ENCODE peak calls at places on chromosomes 1 and 21, in eight cellular contexts. J, B, P, Z, W, L, C and S are unnamed samples.

GRCh38 chr1:101111461-101111860 is 85.9 kb upstream of the DPH5 start:
- DNase-seq in J (no peak), B (no peak), P (no peak), Z (no peak), W (no peak), L (no peak), C (no peak), S (no peak)

GRCh38 chr1:15640667-15641066 is 23.4 kb downstream of the DDI2 start:
- DNase-seq in J (no peak), B (no peak), P (no peak), Z (no peak), W (no peak), L (no peak), C (no peak), S (no peak)

GRCh38 chr1:173478099-173478555 is 992 bp downstream of the PRDX6 start:
- DNase-seq in J (peak; percentile 48), B (peak; percentile 82), P (peak; percentile 70), Z (peak; percentile 58), W (peak; percentile 67), L (peak; percentile 71), C (no peak), S (peak; percentile 77)

GRCh38 chr1:12485231-12486172 is 132.5 kb downstream of the DHRS3 start:
- DNase-seq in J (no peak), B (peak; percentile 23), P (no peak), Z (no peak), W (no peak), L (no peak), C (no peak), S (peak; percentile 69)

GRCh38 chr1:229836324-229836723 is 210.3 kb downstream of the URB2 start:
- DNase-seq in J (no peak), B (no peak), P (no peak), Z (no peak), W (no peak), L (no peak), C (no peak), S (no peak)

GRCh38 chr1:36387141-36387949 is 1.6 kb upstream of the STK40 start:
- DNase-seq in J (peak; percentile 81), B (peak; percentile 76), P (no peak), Z (no peak), W (no peak), L (peak; percentile 75), C (no peak), S (peak; percentile 80)

GRCh38 chr1:200038987-200039848 is 11.7 kb downstream of the NR5A2 start:
- DNase-seq in J (no peak), B (no peak), P (peak; percentile 41), Z (peak; percentile 61), W (no peak), L (no peak), C (no peak), S (peak; percentile 57)

GRCh38 chr1:77170687-77171086 is 48.5 kb downstream of the PIGK start:
- DNase-seq in J (no peak), B (peak; percentile 67), P (no peak), Z (no peak), W (no peak), L (no peak), C (no peak), S (no peak)

GRCh38 chr21:18529253-18529652 is 125.7 kb upstream of the TMPRSS15 start:
- DNase-seq in J (peak; percentile 12), B (no peak), P (no peak), Z (no peak), W (no peak), L (no peak), C (no peak), S (no peak)

GRCh38 chr1:178628637-178629548 is 96.2 kb upstream of the RALGPS2 start:
- DNase-seq in J (no peak), B (peak; percentile 83), P (no peak), Z (no peak), W (no peak), L (no peak), C (no peak), S (no peak)

GRCh38 chr1:151838491-151839412 is 868 bp downstream of the C2CD4D start:
- DNase-seq in J (no peak), B (no peak), P (no peak), Z (no peak), W (no peak), L (no peak), C (peak; percentile 37), S (peak; percentile 64)

GRCh38 chr21:38915546-38915945 is 109.8 kb downstream of the ETS2 start:
- DNase-seq in J (no peak), B (no peak), P (no peak), Z (no peak), W (no peak), L (no peak), C (no peak), S (no peak)
- H3K27ac ChIP-seq in J (no peak overlapping the region), B (no peak overlapping the region), P (no peak overlapping the region), Z (peak overlapping the region; percentile 88), W (peak overlapping the region; percentile 69), L (peak overlapping the region; percentile 87), C (no peak overlapping the region), S (no peak overlapping the region)

GRCh38 chr1:24562625-24563024 is 6.7 kb downstream of the NCMAP start:
- DNase-seq in J (peak; percentile 48), B (no peak), P (peak; percentile 30), Z (peak; percentile 56), W (no peak), L (no peak), C (no peak), S (no peak)

GRCh38 chr1:24567792-24568388 is 12.0 kb downstream of the NCMAP start:
- DNase-seq in J (no peak), B (no peak), P (peak; percentile 73), Z (peak; percentile 77), W (peak; percentile 81), L (no peak), C (no peak), S (no peak)

GRCh38 chr1:24566266-24566867 is 10.5 kb downstream of the NCMAP start:
- DNase-seq in J (peak; percentile 26), B (peak; percentile 15), P (no peak), Z (no peak), W (no peak), L (no peak), C (no peak), S (no peak)

GRCh38 chr1:24568475-24568874 is 12.6 kb downstream of the NCMAP start:
- DNase-seq in J (no peak), B (no peak), P (no peak), Z (no peak), W (no peak), L (no peak), C (no peak), S (no peak)

GRCh38 chr1:24564695-24565094 is 8.8 kb downstream of the NCMAP start:
- DNase-seq in J (no peak), B (no peak), P (no peak), Z (no peak), W (no peak), L (no peak), C (no peak), S (no peak)
- H3K4me3 ChIP-seq in J (no peak overlapping the region), B (no peak overlapping the region), P (no peak overlapping the region), Z (no peak overlapping the region), W (no peak overlapping the region), L (no peak overlapping the region), C (no peak overlapping the region), S (no peak overlapping the region)

GRCh38 chr1:24413350-24414163 is at the start of gene STPG1:
- DNase-seq in J (peak; percentile 85), B (peak; percentile 77), P (peak; percentile 87), Z (peak; percentile 90), W (peak; percentile 89), L (peak; percentile 79), C (peak; percentile 48), S (peak; percentile 88)
- H3K27ac ChIP-seq in J (peak within 1 kb of the TSS; percentile 66), B (peak within 1 kb of the TSS; percentile 19), P (peak within 1 kb of the TSS; percentile 87), Z (peak within 1 kb of the TSS; percentile 76), W (peak within 1 kb of the TSS; percentile 82), L (peak within 1 kb of the TSS; percentile 62), C (peak within 1 kb of the TSS; percentile 59), S (peak within 1 kb of the TSS; percentile 54)

DNA sequence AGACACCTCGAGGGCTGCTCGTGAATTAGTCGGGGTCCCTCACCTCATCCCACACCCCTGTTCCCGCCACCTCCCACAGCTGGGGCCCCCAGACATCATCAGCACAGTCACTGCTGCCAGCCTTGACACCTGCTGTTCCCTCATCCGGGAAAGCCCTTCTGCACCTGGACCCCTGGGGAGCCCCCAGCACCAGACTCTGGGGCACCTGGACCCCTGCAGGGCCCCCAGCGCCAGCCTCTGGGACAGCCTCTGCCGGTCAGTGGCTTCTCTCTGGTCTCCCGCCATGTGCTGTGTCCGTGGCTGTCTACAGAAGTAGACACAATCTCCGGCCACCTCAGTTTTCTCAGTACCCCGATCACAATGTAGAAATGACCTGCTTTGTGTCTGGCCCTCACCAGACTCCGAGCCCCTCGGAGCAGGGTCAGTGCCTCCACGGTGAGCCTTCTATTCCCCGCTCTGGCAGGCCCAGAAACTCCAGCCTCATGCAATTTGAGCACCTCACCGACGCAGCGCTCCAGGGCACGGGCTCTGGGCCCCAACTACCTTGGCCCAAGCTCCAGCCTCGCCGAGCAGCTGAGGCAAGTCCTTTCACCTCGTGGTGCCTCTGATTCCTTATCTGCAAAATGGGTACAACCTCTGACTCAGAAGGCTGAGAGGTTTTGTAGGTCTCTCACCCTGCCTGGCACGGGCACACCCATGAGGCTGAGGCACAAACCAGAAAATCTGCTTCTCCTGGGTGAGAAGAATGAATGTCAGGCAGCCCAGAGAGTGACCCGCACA is 84.7 kb downstream of the RIPK4 start:
- DNase-seq in J (no peak), B (no peak), P (no peak), Z (no peak), W (no peak), L (no peak), C (no peak), S (no peak)
- H3K4me3 ChIP-seq in J (no peak overlapping the region), B (no peak overlapping the region), P (no peak overlapping the region), Z (no peak overlapping the region), W (no peak overlapping the region), L (no peak overlapping the region), C (no peak overlapping the region), S (no peak overlapping the region)

GRCh38 chr1:102466487-102466886 is 469.8 kb upstream of the OLFM3 start:
- DNase-seq in J (no peak), B (no peak), P (no peak), Z (no peak), W (no peak), L (no peak), C (no peak), S (no peak)
- H3K27ac ChIP-seq in J (no peak overlapping the region), B (no peak overlapping the region), P (no peak overlapping the region), Z (no peak overlapping the region), W (no peak overlapping the region), L (no peak overlapping the region), C (no peak overlapping the region), S (no peak overlapping the region)

GRCh38 chr21:41763996-41764395 is 2.9 kb downstream of the RIPK4 start:
- DNase-seq in J (no peak), B (no peak), P (no peak), Z (no peak), W (no peak), L (no peak), C (no peak), S (no peak)
- H3K4me3 ChIP-seq in J (peak overlapping the region; percentile 70), B (no peak overlapping the region), P (no peak overlapping the region), Z (no peak overlapping the region), W (no peak overlapping the region), L (no peak overlapping the region), C (no peak overlapping the region), S (no peak overlapping the region)

GRCh38 chr1:3677411-3677944 is 25.2 kb downstream of the TP73 start:
- DNase-seq in J (no peak), B (no peak), P (no peak), Z (no peak), W (no peak), L (no peak), C (no peak), S (peak; percentile 42)
- H3K27ac ChIP-seq in J (no peak overlapping the region), B (no peak overlapping the region), P (no peak overlapping the region), Z (no peak overlapping the region), W (no peak overlapping the region), L (no peak overlapping the region), C (no peak overlapping the region), S (no peak overlapping the region)